ENCODE peak calls at places on chromosomes 7 and 10, in eight cellular contexts. One of them, this sample, is unnamed. For H3K36me3, the result is how much of the 10 kb centered on the place peaks cover.

GRCh38 chr10:114911801-114912479 is 26.1 kb upstream of the TRUB1 start:
- DNase-seq in sigmoid colon: no peak
- DNase-seq in body of pancreas: no peak
- DNase-seq in CD4-positive, CD25-positive, alpha-beta regulatory T cell: no peak
- DNase-seq in brain microvascular endothelial cell: no peak
- DNase-seq in HCT116: no peak
- DNase-seq in heart left ventricle: no peak
- DNase-seq in CD8-positive, alpha-beta memory T cell: no peak
- DNase-seq in this sample: no peak

GRCh38 chr10:61592581-61592980 is 70.1 kb upstream of the CABCOCO1 start:
- DNase-seq in CD8-positive, alpha-beta memory T cell: no peak
- DNase-seq in body of pancreas: no peak
- DNase-seq in heart left ventricle: peak
- DNase-seq in sigmoid colon: no peak
- DNase-seq in CD4-positive, CD25-positive, alpha-beta regulatory T cell: no peak
- DNase-seq in HCT116: peak
- DNase-seq in brain microvascular endothelial cell: peak
- DNase-seq in this sample: peak

GRCh38 chr10:132883391-132883881 is 58.9 kb downstream of the CFAP46 start:
- DNase-seq in CD4-positive, CD25-positive, alpha-beta regulatory T cell: no peak
- DNase-seq in sigmoid colon: peak
- DNase-seq in body of pancreas: no peak
- DNase-seq in heart left ventricle: peak
- DNase-seq in CD8-positive, alpha-beta memory T cell: no peak
- DNase-seq in HCT116: no peak
- DNase-seq in brain microvascular endothelial cell: no peak
- DNase-seq in this sample: no peak

GRCh38 chr7:3232228-3232627 is 68.8 kb upstream of the SDK1 start:
- DNase-seq in heart left ventricle: no peak
- DNase-seq in sigmoid colon: no peak
- DNase-seq in body of pancreas: no peak
- DNase-seq in brain microvascular endothelial cell: peak
- DNase-seq in HCT116: no peak
- DNase-seq in CD4-positive, CD25-positive, alpha-beta regulatory T cell: no peak
- DNase-seq in CD8-positive, alpha-beta memory T cell: no peak
- DNase-seq in this sample: no peak

GRCh38 chr10:88478256-88478655 is 104.9 kb downstream of the RNLS start:
- DNase-seq in heart left ventricle: no peak
- DNase-seq in CD4-positive, CD25-positive, alpha-beta regulatory T cell: no peak
- DNase-seq in sigmoid colon: no peak
- DNase-seq in brain microvascular endothelial cell: no peak
- DNase-seq in CD8-positive, alpha-beta memory T cell: no peak
- DNase-seq in body of pancreas: no peak
- DNase-seq in HCT116: no peak
- DNase-seq in this sample: no peak

GRCh38 chr10:34786464-34786863 is 28.6 kb downstream of the PARD3 start:
- DNase-seq in CD4-positive, CD25-positive, alpha-beta regulatory T cell: no peak
- DNase-seq in sigmoid colon: no peak
- DNase-seq in body of pancreas: no peak
- DNase-seq in heart left ventricle: no peak
- DNase-seq in brain microvascular endothelial cell: no peak
- DNase-seq in HCT116: no peak
- DNase-seq in CD8-positive, alpha-beta memory T cell: no peak
- DNase-seq in this sample: peak

GRCh38 chr10:6136215-6137201 is 47.7 kb downstream of the RBM17 start:
- DNase-seq in CD8-positive, alpha-beta memory T cell: no peak
- DNase-seq in sigmoid colon: peak
- DNase-seq in heart left ventricle: no peak
- DNase-seq in brain microvascular endothelial cell: peak
- DNase-seq in CD4-positive, CD25-positive, alpha-beta regulatory T cell: no peak
- DNase-seq in HCT116: no peak
- DNase-seq in body of pancreas: no peak
- DNase-seq in this sample: no peak

GRCh38 chr10:93150289-93150688 is 76.6 kb downstream of the CYP26A1 start:
- DNase-seq in brain microvascular endothelial cell: no peak
- DNase-seq in HCT116: no peak
- DNase-seq in body of pancreas: no peak
- DNase-seq in CD4-positive, CD25-positive, alpha-beta regulatory T cell: no peak
- DNase-seq in sigmoid colon: no peak
- DNase-seq in heart left ventricle: no peak
- DNase-seq in CD8-positive, alpha-beta memory T cell: no peak
- DNase-seq in this sample: no peak

GRCh38 chr7:29370531-29371314 is 176.1 kb downstream of the CHN2 start:
- DNase-seq in HCT116: peak
- DNase-seq in CD8-positive, alpha-beta memory T cell: no peak
- DNase-seq in brain microvascular endothelial cell: peak
- DNase-seq in heart left ventricle: no peak
- DNase-seq in CD4-positive, CD25-positive, alpha-beta regulatory T cell: no peak
- DNase-seq in sigmoid colon: no peak
- DNase-seq in body of pancreas: peak
- DNase-seq in this sample: no peak

DNA sequence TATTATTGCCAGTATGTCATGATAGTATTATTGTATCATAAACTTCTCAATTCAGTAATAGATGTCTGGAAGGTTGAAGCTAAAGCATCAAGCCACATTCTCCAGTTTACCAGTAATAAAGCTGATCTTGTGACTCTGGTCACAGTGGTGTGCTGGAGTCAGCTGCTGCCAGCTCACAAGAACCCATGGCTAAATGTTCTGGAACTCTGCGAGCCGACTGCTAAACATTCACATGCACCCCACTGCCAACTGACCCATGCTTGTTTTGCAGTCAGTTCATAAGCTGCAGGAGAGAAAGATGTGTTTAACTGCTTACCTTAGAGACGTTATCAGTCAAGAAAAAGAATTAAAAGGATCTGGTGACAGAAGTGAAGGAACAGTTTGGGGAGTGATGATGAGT is 5.9 kb upstream of the DNTT start:
- DNase-seq in CD4-positive, CD25-positive, alpha-beta regulatory T cell: no peak
- DNase-seq in body of pancreas: no peak
- DNase-seq in CD8-positive, alpha-beta memory T cell: no peak
- DNase-seq in sigmoid colon: no peak
- DNase-seq in brain microvascular endothelial cell: no peak
- DNase-seq in heart left ventricle: no peak
- DNase-seq in HCT116: no peak
- DNase-seq in this sample: no peak
- H3K4me3 ChIP-seq in CD4-positive, CD25-positive, alpha-beta regulatory T cell: no peak
- H3K4me3 ChIP-seq in body of pancreas: no peak
- H3K4me3 ChIP-seq in CD8-positive, alpha-beta memory T cell: no peak
- H3K4me3 ChIP-seq in sigmoid colon: no peak
- H3K4me3 ChIP-seq in brain microvascular endothelial cell: no peak
- H3K4me3 ChIP-seq in heart left ventricle: no peak
- H3K4me3 ChIP-seq in HCT116: no peak
- H3K4me3 ChIP-seq in this sample: no peak

GRCh38 chr7:27670177-27670576 is 7.5 kb upstream of the HIBADH start:
- DNase-seq in CD4-positive, CD25-positive, alpha-beta regulatory T cell: no peak
- DNase-seq in heart left ventricle: no peak
- DNase-seq in body of pancreas: no peak
- DNase-seq in sigmoid colon: no peak
- DNase-seq in HCT116: no peak
- DNase-seq in CD8-positive, alpha-beta memory T cell: no peak
- DNase-seq in brain microvascular endothelial cell: no peak
- DNase-seq in this sample: no peak

GRCh38 chr7:27671675-27672074 is 9.0 kb upstream of the HIBADH start:
- DNase-seq in CD8-positive, alpha-beta memory T cell: no peak
- DNase-seq in heart left ventricle: no peak
- DNase-seq in CD4-positive, CD25-positive, alpha-beta regulatory T cell: no peak
- DNase-seq in brain microvascular endothelial cell: no peak
- DNase-seq in HCT116: no peak
- DNase-seq in body of pancreas: no peak
- DNase-seq in sigmoid colon: no peak
- DNase-seq in this sample: no peak

DNA sequence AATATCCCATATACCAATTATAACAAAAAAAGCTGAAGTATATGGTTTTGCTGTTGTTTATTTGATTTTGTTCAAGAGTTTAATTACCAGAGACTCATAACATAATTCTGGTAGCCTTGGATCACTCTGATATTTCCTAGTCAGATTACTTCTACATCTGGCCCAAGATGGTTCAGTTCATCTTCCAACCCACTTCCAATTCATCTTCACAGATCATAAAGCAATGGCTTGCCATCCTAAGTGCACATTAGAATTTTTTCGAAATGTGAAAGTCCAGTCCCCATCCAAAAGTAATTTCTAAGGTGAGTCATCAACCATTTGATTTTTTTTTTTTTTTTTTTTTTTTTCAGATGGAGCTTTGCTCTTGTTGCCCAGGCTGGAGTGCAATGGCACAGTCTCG is 8.0 kb upstream of the HIBADH start:
- DNase-seq in CD8-positive, alpha-beta memory T cell: no peak
- DNase-seq in brain microvascular endothelial cell: no peak
- DNase-seq in body of pancreas: no peak
- DNase-seq in heart left ventricle: no peak
- DNase-seq in sigmoid colon: no peak
- DNase-seq in CD4-positive, CD25-positive, alpha-beta regulatory T cell: no peak
- DNase-seq in HCT116: no peak
- DNase-seq in this sample: no peak
- H3K36me3 ChIP-seq in CD8-positive, alpha-beta memory T cell: under half
- H3K36me3 ChIP-seq in brain microvascular endothelial cell: under half
- H3K36me3 ChIP-seq in body of pancreas: under half
- H3K36me3 ChIP-seq in heart left ventricle: under half
- H3K36me3 ChIP-seq in sigmoid colon: under half
- H3K36me3 ChIP-seq in CD4-positive, CD25-positive, alpha-beta regulatory T cell: under half
- H3K36me3 ChIP-seq in HCT116: under half
- H3K36me3 ChIP-seq in this sample: under half

GRCh38 chr10:70480254-70480861 is 1.8 kb downstream of the PALD1 start:
- DNase-seq in sigmoid colon: no peak
- DNase-seq in body of pancreas: peak
- DNase-seq in CD4-positive, CD25-positive, alpha-beta regulatory T cell: no peak
- DNase-seq in HCT116: no peak
- DNase-seq in brain microvascular endothelial cell: no peak
- DNase-seq in heart left ventricle: peak
- DNase-seq in CD8-positive, alpha-beta memory T cell: no peak
- DNase-seq in this sample: no peak

GRCh38 chr10:70481831-70482530 is 3.4 kb downstream of the PALD1 start:
- DNase-seq in HCT116: no peak
- DNase-seq in body of pancreas: peak
- DNase-seq in heart left ventricle: peak
- DNase-seq in sigmoid colon: peak
- DNase-seq in CD8-positive, alpha-beta memory T cell: no peak
- DNase-seq in CD4-positive, CD25-positive, alpha-beta regulatory T cell: no peak
- DNase-seq in brain microvascular endothelial cell: no peak
- DNase-seq in this sample: no peak

GRCh38 chr10:70479626-70480253 is 1.2 kb downstream of the PALD1 start:
- DNase-seq in HCT116: no peak
- DNase-seq in CD8-positive, alpha-beta memory T cell: no peak
- DNase-seq in sigmoid colon: no peak
- DNase-seq in heart left ventricle: peak
- DNase-seq in body of pancreas: peak
- DNase-seq in brain microvascular endothelial cell: no peak
- DNase-seq in CD4-positive, CD25-positive, alpha-beta regulatory T cell: no peak
- DNase-seq in this sample: no peak

GRCh38 chr10:70479161-70479531 is 579 bp downstream of the PALD1 start:
- DNase-seq in brain microvascular endothelial cell: no peak
- DNase-seq in CD8-positive, alpha-beta memory T cell: no peak
- DNase-seq in heart left ventricle: peak
- DNase-seq in HCT116: no peak
- DNase-seq in CD4-positive, CD25-positive, alpha-beta regulatory T cell: no peak
- DNase-seq in body of pancreas: no peak
- DNase-seq in sigmoid colon: no peak
- DNase-seq in this sample: peak

GRCh38 chr10:70481105-70481504 is 2.5 kb downstream of the PALD1 start:
- DNase-seq in CD8-positive, alpha-beta memory T cell: no peak
- DNase-seq in body of pancreas: peak
- DNase-seq in HCT116: no peak
- DNase-seq in CD4-positive, CD25-positive, alpha-beta regulatory T cell: no peak
- DNase-seq in brain microvascular endothelial cell: no peak
- DNase-seq in heart left ventricle: peak
- DNase-seq in sigmoid colon: no peak
- DNase-seq in this sample: no peak
- H3K4me3 ChIP-seq in CD8-positive, alpha-beta memory T cell: no peak
- H3K4me3 ChIP-seq in body of pancreas: no peak
- H3K4me3 ChIP-seq in HCT116: no peak
- H3K4me3 ChIP-seq in CD4-positive, CD25-positive, alpha-beta regulatory T cell: no peak
- H3K4me3 ChIP-seq in brain microvascular endothelial cell: no peak
- H3K4me3 ChIP-seq in heart left ventricle: peak
- H3K4me3 ChIP-seq in sigmoid colon: no peak
- H3K4me3 ChIP-seq in this sample: no peak

GRCh38 chr7:45048748-45049147 is 40.0 kb downstream of the NACAD start:
- DNase-seq in body of pancreas: no peak
- DNase-seq in brain microvascular endothelial cell: no peak
- DNase-seq in sigmoid colon: no peak
- DNase-seq in heart left ventricle: no peak
- DNase-seq in CD8-positive, alpha-beta memory T cell: no peak
- DNase-seq in HCT116: no peak
- DNase-seq in CD4-positive, CD25-positive, alpha-beta regulatory T cell: no peak
- DNase-seq in this sample: no peak
- H3K36me3 ChIP-seq in body of pancreas: under half
- H3K36me3 ChIP-seq in brain microvascular endothelial cell: under half
- H3K36me3 ChIP-seq in sigmoid colon: half or more
- H3K36me3 ChIP-seq in heart left ventricle: under half
- H3K36me3 ChIP-seq in CD8-positive, alpha-beta memory T cell: under half
- H3K36me3 ChIP-seq in HCT116: under half
- H3K36me3 ChIP-seq in CD4-positive, CD25-positive, alpha-beta regulatory T cell: half or more
- H3K36me3 ChIP-seq in this sample: under half

GRCh38 chr10:101217450-101218281 is 11.6 kb downstream of the LBX1 start:
- DNase-seq in CD4-positive, CD25-positive, alpha-beta regulatory T cell: no peak
- DNase-seq in CD8-positive, alpha-beta memory T cell: no peak
- DNase-seq in sigmoid colon: no peak
- DNase-seq in heart left ventricle: peak
- DNase-seq in brain microvascular endothelial cell: no peak
- DNase-seq in body of pancreas: peak
- DNase-seq in HCT116: no peak
- DNase-seq in this sample: peak
- H3K4me3 ChIP-seq in CD4-positive, CD25-positive, alpha-beta regulatory T cell: no peak
- H3K4me3 ChIP-seq in CD8-positive, alpha-beta memory T cell: no peak
- H3K4me3 ChIP-seq in sigmoid colon: no peak
- H3K4me3 ChIP-seq in heart left ventricle: no peak
- H3K4me3 ChIP-seq in brain microvascular endothelial cell: no peak
- H3K4me3 ChIP-seq in body of pancreas: no peak
- H3K4me3 ChIP-seq in HCT116: no peak
- H3K4me3 ChIP-seq in this sample: no peak

This sample was measured in HAP-1.